ENCODE peak calls at places on chromosomes 6 and 20, in seven cellular contexts. U is RWPE1, P is testis, J is BE2C, E is GM10248, Z is glutamatergic neuron, I is fibroblast of lung. D is an unnamed sample.

GRCh38 chr6:123316733-123317323 is 319.9 kb downstream of the TRDN start:
- DNase-seq in I (peak; percentile 2), Z (no peak), J (no peak), U (peak; percentile 10), P (no peak), E (no peak), D (peak; percentile 1)

GRCh38 chr20:56903421-56903820 is 274.3 kb downstream of the TFAP2C start:
- DNase-seq in Z (no peak), E (no peak), U (no peak), I (no peak), J (no peak), P (no peak), D (no peak)

GRCh38 chr20:62133864-62134263 is 9.3 kb downstream of the PSMA7 start:
- DNase-seq in I (no peak), P (no peak), Z (no peak), E (no peak), J (no peak), U (no peak), D (no peak)

GRCh38 chr6:159252955-159253508 is 83.8 kb downstream of the FNDC1 start:
- DNase-seq in P (no peak), E (peak; percentile 63), J (peak; percentile 20), Z (no peak), U (peak; percentile 88), I (peak; percentile 81), D (peak; percentile 62)

GRCh38 chr6:3209114-3210023 is 18.1 kb downstream of the TUBB2B start:
- DNase-seq in Z (peak; percentile 49), U (peak; percentile 95), E (peak; percentile 60), I (peak; percentile 99), J (peak; percentile 72), P (no peak), D (peak; percentile 54)

GRCh38 chr20:23047001-23047737 is 2.3 kb downstream of the THBD start:
- DNase-seq in Z (no peak), I (no peak), U (peak; percentile 64), J (no peak), P (no peak), E (no peak), D (no peak)

GRCh38 chr6:44667226-44667625 is 279.7 kb downstream of the CDC5L start:
- DNase-seq in I (peak; percentile 98), Z (no peak), E (no peak), J (no peak), U (no peak), P (no peak), D (no peak)

GRCh38 chr20:63552481-63553249 is 1.3 kb upstream of the FNDC11 start:
- DNase-seq in J (no peak), E (no peak), P (no peak), Z (no peak), U (no peak), I (no peak), D (no peak)

GRCh38 chr6:78835817-78836216 is 31.5 kb upstream of the IRAK1BP1 start:
- DNase-seq in U (peak; percentile 20), E (no peak), J (no peak), P (no peak), Z (no peak), I (no peak), D (no peak)

GRCh38 chr6:12058164-12058926 is 46.2 kb downstream of the HIVEP1 start:
- DNase-seq in J (no peak), E (no peak), I (no peak), P (no peak), Z (no peak), U (no peak), D (no peak)

GRCh38 chr20:16544949-16545348 is 28.3 kb downstream of the KIF16B start:
- DNase-seq in J (no peak), Z (no peak), E (no peak), P (no peak), I (no peak), U (no peak), D (no peak)
- TF ChIP-seq CTCF in J (no peak), Z (no peak), E (no peak), P (no peak), I (no peak), U (no peak), D (no peak)

GRCh38 chr20:10671221-10671849 is 2.5 kb downstream of the JAG1 start:
- DNase-seq in Z (peak; percentile 61), P (peak; percentile 81), J (no peak), U (peak; percentile 96), E (peak; percentile 77), I (peak; percentile 85), D (peak; percentile 82)
- TF ChIP-seq CTCF in Z (no peak), P (no peak), J (no peak), U (peak; percentile 85), E (peak; percentile 54), I (peak; percentile 86), D (peak; percentile 51)

DNA sequence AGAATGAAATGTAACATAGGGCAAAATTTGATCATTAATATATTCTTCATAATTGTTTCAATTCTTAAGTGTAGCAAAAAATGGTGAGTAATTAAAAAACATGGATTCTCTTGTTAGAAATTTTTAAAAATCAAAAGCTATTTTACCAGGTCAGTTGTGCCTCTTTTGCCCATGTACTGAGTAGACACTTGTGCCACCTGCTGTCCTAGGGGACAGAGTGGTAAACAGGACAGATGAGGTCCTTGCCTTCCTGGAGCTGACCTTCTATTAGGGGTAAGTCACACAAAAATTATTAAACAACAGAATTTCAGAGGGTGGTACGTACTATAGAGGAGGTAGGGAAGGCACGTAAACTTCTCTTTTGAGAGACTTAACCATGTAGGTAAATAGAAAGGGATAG is 6.5 kb downstream of the RNF24 start:
- DNase-seq in U (no peak), J (no peak), E (no peak), I (no peak), Z (no peak), P (no peak), D (no peak)
- TF ChIP-seq CTCF in U (no peak), J (no peak), E (peak; percentile 21), I (no peak), Z (no peak), P (no peak), D (peak; percentile 21)

GRCh38 chr20:4090756-4091331 is 75.5 kb upstream of the RNF24 start:
- DNase-seq in I (peak; percentile 80), J (no peak), E (no peak), U (no peak), P (no peak), Z (no peak), D (no peak)
- TF ChIP-seq CTCF in I (no peak), J (no peak), E (no peak), U (no peak), P (no peak), Z (no peak), D (no peak)

GRCh38 chr6:55826941-55827340 is 48.4 kb downstream of the BMP5 start:
- DNase-seq in E (no peak), P (no peak), I (no peak), J (no peak), Z (no peak), U (peak; percentile 0), D (no peak)
- TF ChIP-seq CTCF in E (no peak), P (no peak), I (no peak), J (no peak), Z (no peak), U (no peak), D (no peak)

DNA sequence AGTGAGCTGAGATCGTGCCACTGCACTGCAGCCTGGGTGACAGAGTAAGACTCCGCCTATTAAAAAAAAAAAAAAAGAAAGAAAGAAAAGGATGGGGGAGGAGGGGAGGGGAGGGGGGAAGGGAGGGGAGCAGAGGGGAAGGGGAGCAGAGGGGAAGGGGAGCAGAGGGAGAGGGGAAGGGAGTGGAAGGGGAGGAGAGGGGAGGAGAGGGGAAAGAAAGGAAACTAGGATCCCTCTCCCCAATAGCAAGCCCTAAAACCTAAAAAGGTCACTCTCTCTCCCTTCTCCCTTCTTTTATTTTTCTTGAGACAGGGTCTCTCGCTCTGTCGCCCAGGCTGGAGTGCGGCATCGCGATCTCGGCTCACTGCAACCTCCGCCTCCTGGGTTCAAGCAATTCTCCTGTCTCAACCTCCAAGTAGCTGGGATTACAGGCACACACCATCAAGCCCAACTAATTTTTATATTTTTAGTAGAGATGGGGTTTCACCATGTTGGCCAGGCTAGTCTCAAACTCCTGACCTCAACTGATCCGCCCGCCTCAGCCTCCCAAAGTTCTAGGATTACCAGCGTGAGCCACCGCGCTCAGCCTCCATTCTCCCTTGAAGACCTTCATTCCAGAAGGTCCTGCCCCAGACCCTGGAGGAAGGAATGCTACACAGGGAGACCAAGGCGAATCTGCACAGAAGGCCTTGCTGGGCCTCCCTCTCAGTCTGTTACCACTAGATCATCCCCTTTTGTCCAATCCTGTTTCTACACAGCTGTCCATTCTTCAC is 45.8 kb upstream of the PIM1 start:
- DNase-seq in U (no peak), I (no peak), J (no peak), P (no peak), E (no peak), Z (no peak), D (no peak)
- TF ChIP-seq CTCF in U (no peak), I (peak; percentile 2), J (no peak), P (no peak), E (no peak), Z (no peak), D (no peak)

DNA sequence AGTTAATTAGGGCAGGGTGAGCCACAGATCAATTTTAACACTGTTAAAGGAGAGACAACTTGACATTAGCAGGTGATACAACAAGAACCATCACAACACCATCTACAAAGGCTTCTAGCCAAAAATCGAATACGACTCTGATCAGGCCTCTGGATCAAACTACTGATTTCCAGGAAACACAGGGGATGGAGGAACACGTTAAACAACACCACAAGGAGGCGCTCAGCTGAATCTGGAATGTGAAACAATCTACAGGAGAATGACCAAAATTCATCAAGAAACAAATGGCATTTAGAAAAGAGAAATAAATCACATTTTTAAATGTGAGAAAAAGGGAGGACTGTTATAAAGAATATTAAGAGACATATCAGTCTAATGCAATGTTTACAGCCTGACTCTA is 13.5 kb upstream of the MAFB start:
- DNase-seq in Z (no peak), P (no peak), J (no peak), E (no peak), I (no peak), U (no peak), D (no peak)
- TF ChIP-seq CTCF in Z (no peak), P (no peak), J (peak; percentile 44), E (no peak), I (peak; percentile 21), U (peak; percentile 18), D (no peak)

GRCh38 chr20:46772901-46773300 is 63.5 kb downstream of the SLC2A10 start:
- DNase-seq in P (no peak), J (no peak), Z (no peak), I (no peak), U (no peak), E (no peak), D (no peak)
- TF ChIP-seq CTCF in P (no peak), J (no peak), Z (peak; percentile 21), I (peak; percentile 12), U (no peak), E (no peak), D (no peak)

GRCh38 chr6:134328138-134328537 is 10.2 kb upstream of the SGK1 start:
- DNase-seq in U (no peak), E (no peak), I (no peak), P (no peak), J (no peak), Z (no peak), D (no peak)
- TF ChIP-seq CTCF in U (no peak), E (no peak), I (no peak), P (no peak), J (no peak), Z (no peak), D (no peak)

D was measured in GM13976.